ENCODE peak calls at places on chromosomes 1 and 21, in eight cellular contexts. K is neural crest cell; O is posterior cingulate gyrus; J is stimulated activated CD4-positive, alpha-beta T cell treated with anti-CD3 and anti-CD28 coated beads, Interleukin-12 subunit alpha, Interleukin-12 subunit beta, amount 100 ng/mL, for 48 hours; C is HTR-8/SVneo; A is brain microvascular endothelial cell; F is NCI-H524 treated with DMSO at 0.1 percent for 48 hours; Q is EH. M is an unnamed sample.

GRCh38 chr1:208107817-208108608 is 136.2 kb downstream of the PLXNA2 start:
- DNase-seq in K (no peak), O (no peak), J (no peak), C (peak; percentile 84), A (peak; percentile 82), F (no peak), Q (peak; percentile 92), M (no peak)

GRCh38 chr1:171468120-171468790 is 17.1 kb upstream of the PRRC2C start:
- DNase-seq in K (no peak), O (no peak), J (no peak), C (peak; percentile 24), A (peak; percentile 11), F (no peak), Q (peak; percentile 62), M (no peak)

GRCh38 chr1:42739753-42740700 is at the start of gene CLDN19:
- DNase-seq in K (no peak), O (no peak), J (no peak), C (no peak), A (no peak), F (no peak), Q (no peak), M (peak; percentile 44)

GRCh38 chr1:211341999-211342398 is 15.4 kb downstream of the TRAF5 start:
- DNase-seq in K (no peak), O (no peak), J (no peak), C (no peak), A (no peak), F (no peak), Q (no peak), M (no peak)

GRCh38 chr21:32190491-32191144 is 88.2 kb downstream of the MIS18A start:
- DNase-seq in K (no peak), O (no peak), J (no peak), C (no peak), A (no peak), F (peak; percentile 24), Q (no peak), M (peak; percentile 21)

GRCh38 chr1:220099826-220100225 is 5.9 kb downstream of the IARS2 start:
- DNase-seq in K (no peak), O (no peak), J (no peak), C (no peak), A (no peak), F (no peak), Q (no peak), M (no peak)

GRCh38 chr1:11731719-11732283 is 4.1 kb upstream of the AGTRAP start:
- DNase-seq in K (peak; percentile 21), O (peak; percentile 76), J (no peak), C (peak; percentile 72), A (peak; percentile 48), F (no peak), Q (peak; percentile 46), M (peak; percentile 62)

GRCh38 chr1:239952348-239953307 is 139.1 kb upstream of the FMN2 start:
- DNase-seq in K (no peak), O (no peak), J (no peak), C (peak; percentile 29), A (peak; percentile 10), F (no peak), Q (peak; percentile 13), M (peak; percentile 29)

GRCh38 chr1:31701137-31701736 is 2.6 kb downstream of the COL16A1 start:
- DNase-seq in K (no peak), O (peak; percentile 78), J (no peak), C (peak; percentile 89), A (peak; percentile 98), F (no peak), Q (peak; percentile 98), M (peak; percentile 89)

GRCh38 chr1:225437710-225438437 is 10.0 kb upstream of the LBR start:
- DNase-seq in K (no peak), O (no peak), J (no peak), C (no peak), A (no peak), F (no peak), Q (peak; percentile 53), M (peak; percentile 50)

GRCh38 chr1:75796376-75797272 is at the start of gene MSH4:
- DNase-seq in K (no peak), O (no peak), J (no peak), C (no peak), A (no peak), F (no peak), Q (peak; percentile 18), M (no peak)

GRCh38 chr1:48552420-48552819 is 80.4 kb upstream of the SPATA6 start:
- DNase-seq in K (no peak), O (peak; percentile 30), J (no peak), C (no peak), A (no peak), F (no peak), Q (no peak), M (peak; percentile 10)

GRCh38 chr1:54227836-54228435 is 28.0 kb downstream of the MRPL37 start:
- DNase-seq in K (no peak), O (no peak), J (no peak), C (no peak), A (no peak), F (no peak), Q (no peak), M (no peak)

M was measured in SJCRH30.